ENCODE peak calls at places on chromosome 13, in ten cellular contexts. M, H, D, V, E, W, P, S, T and X are unnamed samples.

GRCh38 chr13:49935171-49936084 is 712 bp downstream of the SPRYD7 start:
- DNase-seq in S (peak), D (peak), E (peak), V (peak), H (no peak), M (no peak), W (peak), P (peak), T (no peak), X (peak)

GRCh38 chr13:28047784-28048388 is 52.5 kb downstream of the FLT3 start:
- DNase-seq in S (peak), V (no peak), H (no peak), D (no peak), T (no peak), M (no peak), W (no peak), E (no peak), P (no peak), X (no peak)

GRCh38 chr13:45416521-45417125 is 1.6 kb downstream of the SLC25A30 start:
- DNase-seq in M (no peak), D (no peak), T (no peak), V (no peak), H (no peak), P (no peak), E (no peak), S (no peak), W (no peak), X (no peak)

GRCh38 chr13:33676045-33676699 is 141.8 kb upstream of the RFC3 start:
- DNase-seq in W (no peak), V (no peak), E (no peak), D (peak), P (no peak), H (peak), M (no peak), S (no peak), T (no peak), X (no peak)

GRCh38 chr13:51444922-51445321 is 7.9 kb downstream of the INTS6 start:
- DNase-seq in W (no peak), D (no peak), P (no peak), V (no peak), T (no peak), E (no peak), S (peak), H (no peak), M (no peak), X (peak)

GRCh38 chr13:51435002-51435578 is 17.7 kb downstream of the INTS6 start:
- DNase-seq in E (no peak), H (no peak), T (no peak), V (no peak), M (no peak), D (no peak), P (no peak), S (peak), W (no peak), X (peak)

GRCh38 chr13:99380921-99381645 is 73.9 kb upstream of the GPR183 start:
- DNase-seq in E (peak), T (no peak), H (no peak), M (peak), W (no peak), P (peak), S (peak), D (no peak), V (no peak), X (no peak)

GRCh38 chr13:111326981-111327642 is 6.7 kb downstream of the TEX29 start:
- DNase-seq in D (no peak), T (no peak), V (no peak), M (peak), E (no peak), W (no peak), P (peak), H (no peak), S (no peak), X (no peak)

GRCh38 chr13:77477299-77477848 is 58.1 kb upstream of the SCEL start:
- DNase-seq in W (peak), P (no peak), S (no peak), D (no peak), T (no peak), H (no peak), V (no peak), E (no peak), M (no peak), X (no peak)

GRCh38 chr13:80586356-80586755 is 245.4 kb upstream of the SPRY2 start:
- DNase-seq in E (no peak), D (no peak), T (no peak), M (no peak), W (no peak), V (no peak), S (no peak), P (no peak), H (no peak), X (no peak)

GRCh38 chr13:107743983-107744382 is 471.4 kb downstream of the LIG4 start:
- DNase-seq in D (no peak), T (no peak), P (no peak), W (no peak), V (no peak), H (no peak), M (no peak), E (no peak), S (peak), X (no peak)

GRCh38 chr13:109737606-109738005 is 48.8 kb downstream of the IRS2 start:
- DNase-seq in T (no peak), S (peak), V (no peak), P (no peak), W (no peak), M (no peak), H (no peak), D (no peak), E (no peak), X (no peak)

GRCh38 chr13:67238277-67238859 is 8.2 kb upstream of the PCDH9 start:
- DNase-seq in D (no peak), H (no peak), T (no peak), W (no peak), M (no peak), S (peak), E (no peak), V (no peak), P (no peak), X (peak)

GRCh38 chr13:36919206-36919832 is 719 bp downstream of the SMAD9 start:
- DNase-seq in H (peak), S (peak), M (peak), V (peak), P (no peak), E (peak), W (peak), D (peak), T (peak), X (no peak)

GRCh38 chr13:51032831-51033230 is 78.2 kb downstream of the C13orf42 start:
- DNase-seq in T (no peak), P (no peak), M (no peak), H (no peak), D (no peak), E (no peak), V (no peak), S (no peak), W (no peak), X (no peak)

GRCh38 chr13:36345438-36346221 is 564 bp downstream of the SPART start:
- DNase-seq in D (peak), S (peak), V (peak), P (peak), H (peak), W (peak), E (peak), T (peak), M (peak), X (peak)

GRCh38 chr13:28423010-28423409 is 71.9 kb downstream of the FLT1 start:
- DNase-seq in S (no peak), H (peak), P (peak), T (no peak), V (peak), W (no peak), D (no peak), E (peak), M (no peak), X (no peak)

GRCh38 chr13:40681341-40682051 is 15.1 kb upstream of the FOXO1 start:
- DNase-seq in P (no peak), V (peak), W (peak), E (no peak), M (no peak), S (no peak), D (no peak), H (no peak), T (peak), X (peak)

GRCh38 chr13:20939662-20940061 is 37.1 kb upstream of the XPO4 start:
- DNase-seq in E (no peak), W (no peak), H (no peak), D (no peak), T (no peak), S (no peak), P (no peak), V (peak), M (no peak), X (no peak)

GRCh38 chr13:79898996-79899395 is 418.0 kb downstream of the NDFIP2 start:
- DNase-seq in S (peak), E (no peak), M (no peak), D (no peak), H (no peak), P (no peak), W (no peak), T (no peak), V (no peak), X (no peak)

GRCh38 chr13:59458908-59459579 is 704.7 kb downstream of the DIAPH3 start:
- DNase-seq in D (no peak), E (no peak), P (no peak), W (no peak), M (no peak), T (peak), S (peak), H (no peak), V (peak), X (no peak)

GRCh38 chr13:111139874-111140561 is 24.9 kb downstream of the ARHGEF7 start:
- DNase-seq in P (no peak), V (no peak), E (no peak), H (no peak), W (no peak), T (no peak), M (no peak), S (no peak), D (no peak), X (no peak)

GRCh38 chr13:67437246-67437645 is 207.1 kb upstream of the PCDH9 start:
- DNase-seq in S (no peak), D (no peak), T (no peak), W (no peak), H (no peak), V (no peak), E (no peak), P (no peak), M (no peak), X (no peak)

GRCh38 chr13:102642475-102642874 is 45.7 kb downstream of the TPP2 start:
- DNase-seq in T (no peak), E (peak), D (peak), W (peak), M (no peak), V (peak), H (peak), P (no peak), S (no peak), X (no peak)

GRCh38 chr13:42574435-42575311 is 721 bp downstream of the TNFSF11 start:
- DNase-seq in E (no peak), D (no peak), M (no peak), V (no peak), T (no peak), H (peak), P (peak), S (no peak), W (no peak), X (no peak)

GRCh38 chr13:22451345-22451744 is 729.4 kb upstream of the SGCG start:
- DNase-seq in P (no peak), H (no peak), V (peak), D (no peak), W (no peak), S (no peak), T (no peak), M (no peak), E (no peak), X (no peak)

GRCh38 chr13:99371956-99372355 is 64.8 kb upstream of the GPR183 start:
- DNase-seq in M (no peak), V (no peak), H (no peak), D (no peak), E (peak), P (peak), T (no peak), W (no peak), S (no peak), X (no peak)

GRCh38 chr13:33548065-33548464 is 262.5 kb upstream of the STARD13 start:
- DNase-seq in P (no peak), M (no peak), D (no peak), S (no peak), E (no peak), T (no peak), W (no peak), V (no peak), H (no peak), X (no peak)

GRCh38 chr13:45206340-45206739 is 5.5 kb upstream of the KCTD4 start:
- DNase-seq in H (no peak), E (no peak), S (peak), M (no peak), V (no peak), D (no peak), P (no peak), W (no peak), T (no peak), X (no peak)

GRCh38 chr13:110618167-110618566 is 2.8 kb downstream of the NAXD start:
- DNase-seq in V (no peak), S (no peak), T (no peak), M (no peak), P (no peak), D (no peak), E (no peak), H (no peak), W (no peak), X (no peak)

GRCh38 chr13:32159147-32159869 is 127.7 kb downstream of the FRY start:
- DNase-seq in W (no peak), H (no peak), T (no peak), P (no peak), V (peak), M (no peak), S (peak), D (no peak), E (no peak), X (no peak)

DNA sequence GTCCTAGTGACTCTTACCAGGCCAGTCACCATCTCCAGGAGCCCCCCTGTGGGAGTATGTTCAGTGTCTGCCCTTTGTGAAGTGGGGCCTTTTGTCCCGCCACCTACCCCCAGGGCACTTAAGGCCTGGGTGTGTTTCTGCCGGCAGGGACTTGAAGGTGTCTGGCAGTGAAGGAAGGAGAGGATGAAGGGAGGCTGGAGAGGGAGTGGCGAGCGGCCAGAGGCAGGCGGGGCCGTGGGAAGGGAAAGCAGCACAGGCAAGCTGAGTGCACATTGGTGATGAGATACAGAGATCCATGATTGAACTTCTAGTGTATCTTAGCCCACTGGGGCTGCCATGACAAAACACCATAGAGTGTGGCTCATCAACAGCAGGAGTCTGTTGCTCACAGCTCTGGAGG is 17.5 kb downstream of the CUL4A start:
- DNase-seq in W (no peak), S (peak), V (no peak), T (no peak), D (no peak), P (no peak), M (no peak), E (no peak), H (no peak), X (no peak)
- TF ChIP-seq POLR2A in W (no peak), S (no peak), V (no peak), T (no peak), D (no peak), P (no peak), M (no peak), E (no peak), H (no peak), X (no peak)

GRCh38 chr13:97145057-97145456 is 77.1 kb upstream of the MBNL2 start:
- DNase-seq in V (no peak), D (no peak), M (no peak), E (no peak), S (no peak), H (no peak), W (no peak), T (no peak), P (no peak), X (no peak)

GRCh38 chr13:97140611-97141010 is 81.5 kb upstream of the MBNL2 start:
- DNase-seq in T (no peak), V (no peak), W (no peak), E (no peak), S (peak), D (no peak), M (no peak), H (no peak), P (no peak), X (no peak)

GRCh38 chr13:97139704-97140103 is 82.4 kb upstream of the MBNL2 start:
- DNase-seq in S (no peak), T (no peak), H (no peak), D (no peak), V (no peak), E (no peak), M (no peak), W (no peak), P (no peak), X (no peak)

GRCh38 chr13:97142452-97142851 is 79.7 kb upstream of the MBNL2 start:
- DNase-seq in D (no peak), H (peak), M (no peak), T (no peak), E (no peak), S (no peak), V (peak), P (peak), W (no peak), X (no peak)

DNA sequence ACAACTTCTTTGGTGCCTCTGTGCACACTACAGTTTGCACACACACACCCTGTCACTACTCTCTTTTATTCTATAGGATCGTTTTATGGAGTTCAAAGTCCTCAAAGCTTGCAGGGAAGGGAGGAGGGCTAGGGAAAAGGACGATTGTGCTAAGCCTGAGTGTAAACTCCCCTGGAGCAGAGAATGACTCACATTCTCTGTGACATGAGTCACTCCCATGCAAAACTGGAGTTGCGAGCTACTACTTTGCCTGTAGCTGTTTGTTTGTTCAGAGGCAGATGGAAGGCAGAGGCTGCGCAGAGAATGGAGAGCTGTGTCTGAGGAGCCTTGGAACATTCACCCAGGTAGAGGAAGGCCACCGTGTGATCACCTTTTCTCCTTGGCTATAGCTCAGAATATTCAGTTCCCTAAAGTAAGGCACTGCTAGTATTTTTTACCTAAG is 80.5 kb upstream of the MBNL2 start:
- DNase-seq in E (peak), M (no peak), V (no peak), D (peak), W (peak), S (peak), P (peak), H (peak), T (peak), X (no peak)
- TF ChIP-seq POLR2A in E (no peak), M (no peak), V (no peak), D (no peak), W (no peak), S (no peak), P (peak), H (peak), T (no peak), X (no peak)

DNA sequence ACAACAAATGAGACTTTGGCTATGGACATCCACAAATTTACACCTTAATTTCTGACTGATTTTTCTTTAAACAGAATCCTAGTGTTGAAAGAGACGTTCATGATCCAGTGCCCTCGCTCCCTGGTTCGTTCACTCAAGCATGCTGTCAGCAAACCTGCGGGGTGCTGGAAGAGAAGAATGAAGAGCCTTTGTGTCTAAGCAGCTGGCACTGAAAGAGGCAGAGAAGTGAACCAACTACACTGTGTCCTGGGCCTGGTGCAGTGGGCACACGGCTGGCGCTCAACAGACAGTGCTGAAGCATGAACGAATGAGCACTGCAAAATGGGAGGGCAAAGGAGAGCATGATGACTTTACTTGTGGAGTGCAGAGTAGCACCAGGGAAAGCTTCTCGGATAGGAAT is 46.8 kb downstream of the MIPEP start:
- DNase-seq in P (no peak), D (no peak), S (no peak), W (peak), T (no peak), E (no peak), H (no peak), M (no peak), V (no peak), X (no peak)
- TF ChIP-seq POLR2A in P (no peak), D (no peak), S (no peak), W (no peak), T (no peak), E (no peak), H (no peak), M (no peak), V (no peak), X (no peak)

GRCh38 chr13:23567792-23568480 is 2.3 kb upstream of the TNFRSF19 start:
- DNase-seq in T (no peak), P (no peak), W (no peak), D (no peak), S (no peak), E (no peak), H (no peak), V (no peak), M (no peak), X (peak)

GRCh38 chr13:23572836-23573235 is 2.6 kb downstream of the TNFRSF19 start:
- DNase-seq in T (no peak), D (no peak), V (no peak), P (no peak), H (no peak), S (no peak), W (no peak), E (no peak), M (no peak), X (peak)

GRCh38 chr13:23574421-23574820 is 4.2 kb downstream of the TNFRSF19 start:
- DNase-seq in T (no peak), M (no peak), V (no peak), H (no peak), P (no peak), S (no peak), W (no peak), D (no peak), E (no peak), X (no peak)

GRCh38 chr13:23570099-23570926 is at the start of gene TNFRSF19:
- DNase-seq in D (no peak), M (no peak), H (no peak), T (peak), E (no peak), W (no peak), V (peak), S (peak), P (no peak), X (peak)

DNA sequence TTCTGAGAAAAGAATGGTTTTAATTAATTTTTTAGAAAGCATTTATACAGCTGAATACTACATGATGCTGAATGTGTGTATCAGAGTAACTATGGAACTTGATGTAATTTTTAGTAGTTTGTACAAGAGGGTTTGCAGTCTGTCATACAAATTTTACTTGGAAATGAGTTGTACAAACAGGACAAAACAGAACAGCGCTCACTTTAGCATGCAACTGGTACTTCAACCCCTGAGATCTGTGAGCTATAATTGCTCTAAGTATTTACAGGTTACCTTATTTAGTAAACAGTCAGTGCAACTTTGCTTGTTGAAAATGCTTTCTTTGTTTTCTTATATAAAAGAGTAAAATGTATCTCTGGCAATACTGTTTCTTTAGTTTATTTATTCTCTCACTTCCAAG is 719 bp downstream of the TNFRSF19 start:
- DNase-seq in S (peak), T (no peak), M (no peak), W (no peak), H (no peak), V (no peak), P (no peak), D (no peak), E (no peak), X (peak)
- TF ChIP-seq POLR2A in S (no peak), T (no peak), M (no peak), W (no peak), H (no peak), V (no peak), P (no peak), D (no peak), E (no peak), X (no peak)